ENCODE peak calls at places on chromosomes 12 and 14, in nine cellular contexts. X, W, V, P, R, Q, L, C and I are unnamed samples.

GRCh38 chr12:95118138-95118787 is 44.8 kb upstream of the NR2C1 start:
- DNase-seq in C (no peak), P (peak), Q (no peak), L (no peak), X (peak), R (no peak), W (no peak), V (no peak), I (no peak)

GRCh38 chr14:76434220-76434619 is 58.3 kb downstream of the ESRRB start:
- DNase-seq in X (no peak), W (no peak), Q (no peak), V (no peak), R (no peak), L (no peak), P (no peak), C (no peak), I (no peak)

GRCh38 chr14:64296561-64296960 is 2.4 kb upstream of the ESR2 start:
- DNase-seq in X (no peak), V (no peak), R (no peak), P (peak), L (no peak), W (no peak), C (no peak), Q (no peak), I (peak)

GRCh38 chr14:22319526-22320352 is 269.3 kb downstream of the DAD1 start:
- DNase-seq in W (peak), X (peak), V (peak), C (peak), L (peak), R (peak), P (peak), Q (peak), I (peak)

GRCh38 chr12:20369164-20370000 is 1.0 kb downstream of the PDE3A start:
- DNase-seq in R (no peak), C (peak), X (peak), L (no peak), P (no peak), W (peak), Q (no peak), V (peak), I (peak)

GRCh38 chr12:15372313-15372712 is 50.0 kb downstream of the PTPRO start:
- DNase-seq in Q (no peak), P (no peak), V (no peak), C (no peak), R (no peak), X (no peak), W (no peak), L (no peak), I (no peak)

GRCh38 chr12:12791756-12792346 is 6.4 kb downstream of the APOLD1 start:
- DNase-seq in X (peak), L (no peak), V (no peak), P (no peak), Q (no peak), W (peak), C (peak), R (no peak), I (peak)

GRCh38 chr14:78902010-78902623 is 731.9 kb downstream of the NRXN3 start:
- DNase-seq in R (no peak), L (peak), X (peak), W (peak), P (peak), Q (peak), C (peak), V (peak), I (peak)

GRCh38 chr14:98167702-98168101 is 1104.3 kb downstream of the BCL11B start:
- DNase-seq in V (no peak), P (no peak), W (no peak), C (no peak), X (no peak), R (no peak), L (no peak), Q (peak), I (no peak)

GRCh38 chr12:42483534-42483857 is 106.0 kb downstream of the PRICKLE1 start:
- DNase-seq in L (no peak), C (peak), V (no peak), W (no peak), R (no peak), Q (no peak), X (peak), P (peak), I (peak)

GRCh38 chr12:32906407-32907165 is 10.0 kb upstream of the PKP2 start:
- DNase-seq in R (no peak), P (peak), L (no peak), X (no peak), W (no peak), Q (peak), C (no peak), V (no peak), I (peak)

GRCh38 chr14:95265106-95266094 is 54.3 kb downstream of the CLMN start:
- DNase-seq in X (peak), W (no peak), R (peak), L (peak), P (peak), Q (peak), V (no peak), C (no peak), I (peak)

GRCh38 chr14:58898655-58899316 is 261.0 kb downstream of the DACT1 start:
- DNase-seq in C (no peak), V (no peak), W (no peak), X (peak), P (peak), Q (no peak), R (no peak), L (no peak), I (no peak)

GRCh38 chr12:20624718-20625117 is 70.4 kb upstream of the SLCO1C1 start:
- DNase-seq in C (peak), X (peak), L (no peak), P (peak), Q (no peak), V (peak), R (peak), W (peak), I (peak)

GRCh38 chr12:6326316-6326959 is 15.4 kb downstream of the TNFRSF1A start:
- DNase-seq in L (peak), R (no peak), X (peak), V (peak), C (peak), Q (no peak), W (peak), P (no peak), I (peak)

GRCh38 chr12:58081488-58081887 is 140.1 kb downstream of the ATP23 start:
- DNase-seq in C (no peak), P (peak), X (no peak), L (no peak), R (no peak), W (no peak), Q (no peak), V (no peak), I (no peak)

GRCh38 chr12:106773286-106773685 is 1.2 kb upstream of the RIC8B start:
- DNase-seq in X (no peak), L (no peak), C (peak), P (no peak), R (no peak), V (no peak), Q (no peak), W (peak), I (no peak)

GRCh38 chr12:121753844-121754264 is 39.6 kb downstream of the RHOF start:
- DNase-seq in L (no peak), P (no peak), C (no peak), R (no peak), V (no peak), X (no peak), W (no peak), Q (no peak), I (no peak)

GRCh38 chr14:104110491-104111209 is 25.1 kb downstream of the ASPG start:
- DNase-seq in X (no peak), L (no peak), Q (no peak), W (no peak), P (no peak), V (no peak), R (no peak), C (peak), I (no peak)

GRCh38 chr14:69648480-69649414 is 37.4 kb downstream of the SUSD6 start:
- DNase-seq in V (no peak), P (peak), R (no peak), C (no peak), Q (peak), W (no peak), X (peak), L (peak), I (peak)

GRCh38 chr12:30154996-30155730 is 371.4 kb upstream of the TMTC1 start:
- DNase-seq in P (no peak), R (no peak), Q (no peak), V (no peak), X (peak), C (no peak), L (no peak), W (no peak), I (no peak)

GRCh38 chr12:46267618-46268348 is 1.1 kb downstream of the SLC38A1 start:
- DNase-seq in Q (peak), W (no peak), C (peak), P (peak), X (peak), R (no peak), V (peak), L (peak), I (peak)

GRCh38 chr12:110345963-110346362 is 57.5 kb downstream of the ANAPC7 start:
- DNase-seq in Q (no peak), C (no peak), W (no peak), L (no peak), P (no peak), V (no peak), R (no peak), X (no peak), I (no peak)

GRCh38 chr14:52042371-52043037 is 26.4 kb downstream of the NID2 start:
- DNase-seq in C (no peak), W (no peak), Q (no peak), V (no peak), X (no peak), L (no peak), R (no peak), P (no peak), I (no peak)

GRCh38 chr12:40552868-40553267 is 139.4 kb upstream of the CNTN1 start:
- DNase-seq in W (no peak), C (no peak), R (no peak), P (peak), L (no peak), V (no peak), X (peak), Q (no peak), I (no peak)

GRCh38 chr12:52419656-52420055 is 13.5 kb upstream of the KRT82 start:
- DNase-seq in R (no peak), W (no peak), V (no peak), L (no peak), X (peak), C (no peak), P (no peak), Q (no peak), I (no peak)

GRCh38 chr14:103158688-103159087 is 35.4 kb downstream of the TNFAIP2 start:
- DNase-seq in Q (no peak), C (no peak), W (no peak), R (no peak), P (peak), L (no peak), X (no peak), V (no peak), I (no peak)

GRCh38 chr14:72975776-72976175 is 49.5 kb downstream of the DCAF4 start:
- DNase-seq in Q (no peak), W (peak), P (peak), R (no peak), C (no peak), X (peak), L (peak), V (peak), I (no peak)

GRCh38 chr12:98653866-98654493 is 8.9 kb downstream of the APAF1 start:
- DNase-seq in W (peak), X (peak), Q (peak), L (peak), R (peak), V (peak), C (peak), P (peak), I (peak)
- TF ChIP-seq EZH2phosphoT487 in W (no peak), X (no peak), Q (no peak), L (no peak), R (no peak), V (no peak), C (no peak), P (no peak), I (no peak)

GRCh38 chr14:92883066-92883465 is 39.9 kb upstream of the CHGA start:
- DNase-seq in C (no peak), Q (no peak), L (no peak), P (no peak), W (no peak), R (no peak), X (no peak), V (no peak), I (no peak)
- TF ChIP-seq EZH2phosphoT487 in C (no peak), Q (no peak), L (no peak), P (no peak), W (no peak), R (no peak), X (no peak), V (no peak), I (no peak)

DNA sequence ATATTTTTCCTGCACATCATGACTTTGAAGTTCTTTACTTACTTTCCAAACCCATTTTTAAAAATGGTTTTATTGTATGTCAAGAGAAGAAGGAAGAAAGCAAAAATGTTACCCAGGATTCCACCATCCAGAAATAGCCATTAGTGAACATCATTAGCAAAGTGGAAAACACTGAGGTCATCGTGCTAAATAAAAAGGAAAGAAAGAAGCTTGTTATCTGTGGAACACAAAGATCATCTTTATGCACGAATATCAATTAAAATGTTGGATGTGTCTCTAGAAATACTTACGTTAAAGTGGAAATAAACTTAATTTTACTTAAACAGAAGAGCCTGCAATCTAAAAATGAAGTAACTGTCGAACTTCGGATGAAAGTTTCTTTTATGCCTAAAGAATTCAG is 27.3 kb downstream of the SFSWAP start:
- DNase-seq in C (no peak), Q (no peak), P (no peak), R (no peak), V (no peak), L (no peak), W (no peak), X (no peak), I (no peak)
- TF ChIP-seq EZH2phosphoT487 in C (no peak), Q (no peak), P (no peak), R (no peak), V (no peak), L (no peak), W (no peak), X (no peak), I (no peak)

GRCh38 chr12:2393996-2394395 is 341.2 kb downstream of the CACNA1C start:
- DNase-seq in Q (no peak), R (no peak), X (no peak), C (no peak), L (no peak), P (no peak), V (no peak), W (no peak), I (no peak)

GRCh38 chr12:2397356-2398045 is 344.7 kb downstream of the CACNA1C start:
- DNase-seq in W (no peak), V (no peak), P (no peak), X (peak), C (no peak), Q (no peak), R (peak), L (no peak), I (no peak)

GRCh38 chr12:2396448-2396871 is 343.7 kb downstream of the CACNA1C start:
- DNase-seq in Q (no peak), X (peak), R (no peak), W (no peak), C (no peak), V (no peak), L (no peak), P (no peak), I (no peak)

GRCh38 chr12:2393016-2393415 is 340.2 kb downstream of the CACNA1C start:
- DNase-seq in R (no peak), P (no peak), L (no peak), V (no peak), W (no peak), C (no peak), X (no peak), Q (no peak), I (no peak)

GRCh38 chr12:2395352-2395977 is 342.7 kb downstream of the CACNA1C start:
- DNase-seq in Q (peak), R (peak), X (peak), V (peak), W (peak), P (peak), L (peak), C (peak), I (peak)
- TF ChIP-seq EZH2phosphoT487 in Q (no peak), R (no peak), X (no peak), V (no peak), W (no peak), P (no peak), L (no peak), C (no peak), I (no peak)

GRCh38 chr14:99587463-99588278 is 16.3 kb downstream of the CCDC85C start:
- DNase-seq in L (no peak), C (no peak), V (no peak), R (no peak), W (no peak), P (no peak), X (no peak), Q (no peak), I (no peak)

GRCh38 chr14:99586761-99587462 is 17.1 kb downstream of the CCDC85C start:
- DNase-seq in Q (no peak), R (no peak), P (no peak), V (no peak), X (no peak), W (no peak), C (no peak), L (no peak), I (no peak)

GRCh38 chr14:99589651-99590530 is 14.1 kb downstream of the CCDC85C start:
- DNase-seq in P (no peak), V (no peak), C (no peak), X (no peak), Q (no peak), W (no peak), L (no peak), R (no peak), I (no peak)

GRCh38 chr14:99590746-99591555 is 13.1 kb downstream of the CCDC85C start:
- DNase-seq in C (peak), P (no peak), Q (no peak), V (no peak), L (no peak), R (no peak), X (peak), W (no peak), I (no peak)

GRCh38 chr14:99589031-99589441 is 15.0 kb downstream of the CCDC85C start:
- DNase-seq in Q (no peak), V (no peak), W (no peak), X (no peak), R (no peak), C (no peak), P (no peak), L (no peak), I (no peak)
- TF ChIP-seq EZH2phosphoT487 in Q (no peak), V (no peak), W (no peak), X (no peak), R (no peak), C (no peak), P (no peak), L (no peak), I (no peak)

GRCh38 chr14:54533100-54533499 is 23.4 kb downstream of the CGRRF1 start:
- DNase-seq in Q (no peak), R (no peak), C (no peak), V (peak), X (no peak), P (no peak), L (no peak), W (peak), I (no peak)
- TF ChIP-seq EZH2phosphoT487 in Q (no peak), R (no peak), C (no peak), V (no peak), X (no peak), P (no peak), L (no peak), W (no peak), I (no peak)

DNA sequence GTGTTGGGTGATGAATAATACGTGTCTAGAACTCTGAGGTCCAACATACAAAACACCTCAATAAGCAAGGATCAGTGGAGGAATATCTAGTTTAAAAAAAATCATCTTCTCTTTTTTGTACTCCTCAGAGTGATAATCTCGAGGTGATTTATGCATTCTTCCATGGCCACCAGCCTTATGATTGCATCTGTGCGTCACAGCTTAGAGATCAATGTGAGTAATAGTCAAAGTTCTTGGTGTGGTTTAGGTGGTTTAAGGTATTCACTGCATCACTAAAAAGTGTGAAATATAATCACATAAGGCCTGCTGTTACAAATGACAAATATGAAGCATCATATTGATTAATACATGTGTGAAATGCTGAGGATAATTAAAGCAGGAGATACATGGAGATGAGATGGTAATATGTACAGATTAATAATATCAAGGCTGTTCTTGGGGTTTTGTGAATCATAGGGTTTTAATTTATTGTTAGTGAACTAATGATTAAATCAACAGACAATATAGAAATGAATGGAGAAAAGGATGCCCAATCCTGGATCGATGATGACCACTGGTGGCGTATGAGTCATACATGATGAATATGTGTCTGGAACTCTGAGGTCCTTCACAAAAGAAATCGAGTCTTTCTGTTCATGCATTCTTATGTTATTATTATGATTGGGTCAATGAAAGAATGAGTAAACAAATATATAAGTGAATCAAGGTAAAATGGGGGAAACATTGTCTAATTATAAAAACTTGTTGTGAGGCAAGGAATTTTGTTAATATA is 68.8 kb upstream of the RTL1 start:
- DNase-seq in L (no peak), Q (no peak), V (no peak), P (peak), X (peak), R (no peak), C (no peak), W (no peak), I (no peak)
- TF ChIP-seq EZH2phosphoT487 in L (no peak), Q (no peak), V (no peak), P (no peak), X (no peak), R (no peak), C (no peak), W (no peak), I (no peak)

DNA sequence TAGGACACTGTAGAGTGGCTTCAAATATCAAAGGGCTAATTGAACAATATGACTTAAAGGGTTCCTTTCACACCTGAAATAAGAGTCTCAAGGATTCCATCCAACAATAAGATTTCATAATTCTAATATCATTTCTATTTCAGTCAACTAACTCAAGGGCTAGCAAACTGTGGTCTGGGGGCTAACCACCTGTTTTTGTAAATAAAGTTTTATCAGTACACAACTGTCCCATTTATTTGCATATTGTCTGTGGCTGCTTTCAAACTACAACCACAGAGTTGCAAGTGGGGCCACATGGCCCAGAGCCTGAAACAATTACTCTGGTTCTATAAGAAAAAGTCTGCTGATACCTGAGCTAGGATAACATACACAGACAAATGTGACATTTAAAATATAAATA is 29.1 kb downstream of the MED13L start:
- DNase-seq in C (no peak), W (no peak), X (no peak), V (no peak), L (no peak), Q (no peak), P (no peak), R (no peak), I (no peak)
- TF ChIP-seq EZH2phosphoT487 in C (no peak), W (no peak), X (no peak), V (no peak), L (no peak), Q (no peak), P (no peak), R (no peak), I (no peak)